ENCODE peak calls at places on chromosomes 5 and 9, in four cellular contexts. R is thoracic aorta, A is GM12878, W is stomach. U is an unnamed sample.
A peak's percentile ranks its signal among the peaks of the same experiment; 100 is the strongest.

GRCh38 chr9:24413651-24414050 is 132.0 kb downstream of the IZUMO3 start:
- DNase-seq in R (no peak), A (no peak), W (no peak), U (peak; percentile 51)

GRCh38 chr5:62720036-62720441 is 141.4 kb downstream of the LRRC70 start:
- DNase-seq in R (no peak), A (peak; percentile 34), W (peak; percentile 33), U (peak; percentile 2)

GRCh38 chr9:123725389-123725788 is 204.5 kb downstream of the DENND1A start:
- DNase-seq in R (no peak), A (no peak), W (no peak), U (peak; percentile 32)

GRCh38 chr9:99309540-99309939 is 87.5 kb downstream of the SEC61B start:
- DNase-seq in R (no peak), A (no peak), W (no peak), U (no peak)

GRCh38 chr5:131795879-131796792 is 681 bp downstream of the FNIP1 start:
- DNase-seq in R (peak; percentile 45), A (no peak), W (peak; percentile 80), U (peak; percentile 50)

GRCh38 chr9:6382681-6383080 is 30.3 kb upstream of the UHRF2 start:
- DNase-seq in R (no peak), A (no peak), W (no peak), U (peak; percentile 9)

GRCh38 chr5:55415071-55415470 is 107.3 kb downstream of the MTREX start:
- DNase-seq in R (no peak), A (no peak), W (no peak), U (peak; percentile 54)

GRCh38 chr5:4700082-4700481 is 440.0 kb upstream of the ADAMTS16 start:
- DNase-seq in R (no peak), A (no peak), W (no peak), U (peak; percentile 71)

GRCh38 chr9:13728917-13729811 is 449.7 kb upstream of the MPDZ start:
- DNase-seq in R (no peak), A (no peak), W (no peak), U (peak; percentile 53)

GRCh38 chr9:134515026-134515821 is 126.4 kb upstream of the COL5A1 start:
- DNase-seq in R (no peak), A (no peak), W (peak; percentile 19), U (peak; percentile 49)

GRCh38 chr9:89422151-89422918 is 75.6 kb downstream of the SEMA4D start:
- DNase-seq in R (no peak), A (no peak), W (no peak), U (no peak)

GRCh38 chr5:169686137-169686536 is 49.1 kb downstream of the DOCK2 start:
- DNase-seq in R (no peak), A (no peak), W (no peak), U (no peak)

GRCh38 chr9:35748858-35749514 is at the start of the genes GBA2 and RGP1:
- DNase-seq in R (no peak), A (no peak), W (peak; percentile 89), U (peak; percentile 69)

GRCh38 chr9:35753466-35753865 is 610 bp downstream of the MSMP start:
- DNase-seq in R (no peak), A (no peak), W (no peak), U (no peak)

GRCh38 chr9:35748239-35748857 is 680 bp downstream of the GBA2 start:
- DNase-seq in R (no peak), A (no peak), W (no peak), U (no peak)

GRCh38 chr9:35749515-35750255 is 598 bp downstream of the RGP1 start:
- DNase-seq in R (no peak), A (no peak), W (peak; percentile 62), U (no peak)

GRCh38 chr9:35750256-35750531 is 1.1 kb downstream of the RGP1 start:
- DNase-seq in R (no peak), A (no peak), W (peak; percentile 14), U (no peak)
- H3K27ac ChIP-seq in R (peak overlapping the region; percentile 93), A (peak overlapping the region; percentile 75), W (peak overlapping the region; percentile 95), U (peak overlapping the region; percentile 81)

DNA sequence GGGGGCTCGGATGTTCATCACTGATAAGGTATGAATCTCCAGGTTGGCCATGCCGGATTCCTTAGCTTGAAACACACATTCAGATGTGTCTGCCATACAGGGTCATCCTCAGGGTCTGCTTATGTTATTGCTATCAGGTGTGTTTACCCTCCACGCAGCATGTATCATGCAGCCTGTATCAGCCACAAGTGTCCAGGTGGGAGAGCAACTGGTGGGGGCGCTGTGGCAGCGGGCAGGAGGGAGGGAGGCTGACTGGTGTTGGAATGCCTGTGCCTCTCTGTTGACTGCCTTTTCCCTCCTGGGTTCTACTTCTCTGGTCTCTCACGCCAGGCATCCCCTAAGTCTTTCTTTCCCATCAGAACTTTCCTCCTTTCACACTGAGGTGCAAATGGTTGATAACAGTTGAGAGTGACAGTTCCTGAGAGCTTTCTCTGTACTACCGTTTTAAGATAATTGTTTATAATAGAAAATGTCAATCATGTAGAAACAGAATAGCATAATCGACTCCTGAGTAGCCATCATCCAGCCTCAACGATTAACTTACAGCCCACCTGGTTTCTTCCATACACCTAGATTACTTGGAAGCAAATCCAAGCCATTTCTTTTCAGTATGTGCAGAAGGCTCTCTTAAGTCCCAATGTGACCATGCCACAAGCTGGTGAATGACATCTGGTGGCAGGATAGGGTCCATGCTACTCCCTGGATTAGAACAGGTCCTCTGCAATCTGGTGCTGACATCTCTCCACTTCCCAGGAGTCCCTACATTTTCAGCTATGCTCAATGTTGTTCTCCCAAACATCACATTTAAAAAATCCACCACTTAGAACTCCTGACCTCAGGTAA is 86.6 kb downstream of the ACER2 start:
- DNase-seq in R (no peak), A (no peak), W (no peak), U (no peak)
- TF ChIP-seq CTCF in R (no peak), A (no peak), W (no peak), U (no peak)

GRCh38 chr9:69347607-69348006 is 22.6 kb downstream of the ENTREP1 start:
- DNase-seq in R (no peak), A (no peak), W (no peak), U (no peak)
- H3K27ac ChIP-seq in R (no peak overlapping the region), A (no peak overlapping the region), W (peak overlapping the region; percentile 45), U (no peak overlapping the region)

DNA sequence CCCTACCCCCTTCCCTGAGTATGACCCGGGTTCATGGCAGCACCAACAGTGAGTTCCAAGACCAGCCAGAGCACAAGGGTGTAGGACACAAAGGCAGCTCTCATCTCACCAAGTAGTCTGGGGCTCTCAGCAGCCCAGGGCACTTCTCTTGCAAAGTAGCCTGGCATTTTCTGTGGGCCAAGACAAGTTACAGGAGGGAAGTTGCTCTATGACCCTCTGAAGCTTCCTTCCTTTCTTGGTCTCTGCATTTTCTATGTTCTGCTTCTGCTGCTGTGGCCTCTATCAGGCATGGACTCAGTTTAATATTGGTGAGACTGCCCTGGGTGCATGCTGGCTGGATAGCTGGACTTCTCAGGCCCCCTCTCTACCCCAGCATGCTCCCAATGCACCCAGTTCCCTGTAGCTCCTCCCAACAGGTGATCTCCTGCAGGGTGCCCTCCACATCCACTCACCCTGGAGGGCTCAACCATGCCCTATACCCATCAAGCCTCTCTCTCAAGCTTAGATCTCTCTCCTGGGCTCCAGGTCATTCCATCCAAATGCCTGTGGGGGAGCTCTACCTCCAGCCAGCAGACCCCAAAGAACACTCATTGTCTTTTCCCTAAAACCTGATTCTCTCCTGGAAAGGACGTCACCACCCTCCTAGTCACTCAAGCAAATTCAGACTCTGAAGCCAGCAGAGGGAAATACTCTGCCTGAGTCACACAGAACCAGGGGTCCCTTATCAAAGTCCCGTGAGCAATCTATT is 13.9 kb downstream of the TBC1D2 start:
- DNase-seq in R (no peak), A (no peak), W (no peak), U (no peak)
- TF ChIP-seq CTCF in R (no peak), A (no peak), W (no peak), U (no peak)

GRCh38 chr5:150529555-150529954 is 21.6 kb downstream of the NDST1 start:
- DNase-seq in R (no peak), A (no peak), W (no peak), U (no peak)
- H3K27ac ChIP-seq in R (peak overlapping the region; percentile 59), A (no peak overlapping the region), W (no peak overlapping the region), U (no peak overlapping the region)

DNA sequence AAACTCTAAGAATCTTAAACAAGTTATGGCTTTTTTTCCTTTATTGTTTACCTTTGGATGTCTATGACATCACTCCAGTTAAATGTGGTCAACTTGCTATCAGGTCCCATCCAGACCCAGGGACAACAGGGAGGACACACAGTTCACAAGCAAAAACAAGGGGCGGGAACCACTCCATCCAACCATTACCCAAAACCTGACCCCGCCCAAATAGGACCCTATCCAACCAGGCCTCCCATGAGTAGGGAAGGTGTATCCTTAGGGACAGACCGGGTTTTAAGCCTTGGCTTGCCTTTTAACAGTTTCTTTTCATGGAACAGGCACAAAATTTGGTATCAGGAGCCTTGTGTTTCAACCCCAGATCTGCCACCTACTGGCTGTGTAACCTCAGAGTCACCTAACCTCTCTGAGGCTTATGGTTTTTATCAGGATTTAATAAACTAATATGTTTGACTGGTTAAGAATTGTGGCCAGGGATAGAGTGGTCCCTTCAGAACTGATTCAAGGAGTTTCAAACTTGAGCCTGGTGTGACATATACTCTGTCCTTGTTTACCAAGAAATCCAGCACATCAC is 127.7 kb upstream of the RAD23B start:
- DNase-seq in R (no peak), A (no peak), W (no peak), U (no peak)
- TF ChIP-seq CTCF in R (no peak), A (peak; percentile 30), W (no peak), U (no peak)

GRCh38 chr5:133993152-133993548 is 11.6 kb downstream of the VDAC1 start:
- DNase-seq in R (no peak), A (no peak), W (no peak), U (peak; percentile 73)

GRCh38 chr5:133995341-133995740 is 9.4 kb downstream of the VDAC1 start:
- DNase-seq in R (no peak), A (no peak), W (no peak), U (peak; percentile 21)

GRCh38 chr5:133993563-133993962 is 11.2 kb downstream of the VDAC1 start:
- DNase-seq in R (no peak), A (no peak), W (no peak), U (no peak)

GRCh38 chr5:133994990-133995333 is 9.8 kb downstream of the VDAC1 start:
- DNase-seq in R (no peak), A (no peak), W (no peak), U (no peak)

GRCh38 chr5:133994297-133994989 is 10.3 kb downstream of the VDAC1 start:
- DNase-seq in R (no peak), A (no peak), W (no peak), U (no peak)
- H3K27ac ChIP-seq in R (no peak overlapping the region), A (no peak overlapping the region), W (peak overlapping the region; percentile 21), U (no peak overlapping the region)

GRCh38 chr9:116726606-116727005 is 39.5 kb downstream of the TRIM32 start:
- DNase-seq in R (no peak), A (no peak), W (no peak), U (no peak)
- TF ChIP-seq CTCF in R (no peak), A (no peak), W (no peak), U (no peak)

GRCh38 chr5:177557796-177558195 is 3.4 kb upstream of the FAM193B start:
- DNase-seq in R (no peak), A (no peak), W (no peak), U (no peak)
- H3K27ac ChIP-seq in R (no peak overlapping the region), A (no peak overlapping the region), W (no peak overlapping the region), U (no peak overlapping the region)